ENCODE peak calls at places on chromosome 16, in nine cellular contexts. M, J, B, Y, L, E, C, V and F are unnamed samples.

GRCh38 chr16:2039286-2040030 is 8.2 kb downstream of the NTHL1 start:
- DNase-seq in M (no peak), J (no peak), B (no peak), Y (no peak), L (no peak), E (no peak), C (peak; percentile 86), V (peak; percentile 64), F (peak; percentile 87)

GRCh38 chr16:892536-893255 is 78.1 kb downstream of the LMF1 start:
- DNase-seq in M (no peak), J (no peak), B (no peak), Y (peak; percentile 11), L (no peak), E (peak; percentile 60), C (no peak), V (no peak), F (no peak)

GRCh38 chr16:71254832-71255560 is 24.5 kb upstream of the HYDIN start:
- DNase-seq in M (no peak), J (peak; percentile 8), B (no peak), Y (no peak), L (no peak), E (no peak), C (no peak), V (no peak), F (no peak)

GRCh38 chr16:74141015-74141414 is 155.6 kb upstream of the PSMD7 start:
- DNase-seq in M (no peak), J (no peak), B (no peak), Y (no peak), L (no peak), E (no peak), C (no peak), V (no peak), F (no peak)

GRCh38 chr16:3690991-3691720 is 26.2 kb downstream of the TRAP1 start:
- DNase-seq in M (no peak), J (no peak), B (peak; percentile 70), Y (peak; percentile 4), L (no peak), E (no peak), C (no peak), V (no peak), F (peak; percentile 30)

GRCh38 chr16:69930117-69930776 is 20.9 kb upstream of the CLEC18A start:
- DNase-seq in M (no peak), J (peak; percentile 68), B (peak; percentile 82), Y (peak; percentile 76), L (peak; percentile 52), E (peak; percentile 84), C (peak; percentile 43), V (no peak), F (peak; percentile 58)

GRCh38 chr16:57844416-57845030 is 42.2 kb upstream of the KIFC3 start:
- DNase-seq in M (no peak), J (no peak), B (no peak), Y (no peak), L (no peak), E (no peak), C (no peak), V (no peak), F (peak; percentile 35)

GRCh38 chr16:81315271-81316175 is 761 bp downstream of the GAN start:
- DNase-seq in M (peak; percentile 64), J (peak; percentile 59), B (peak; percentile 88), Y (peak; percentile 26), L (peak; percentile 26), E (peak; percentile 62), C (peak; percentile 54), V (peak; percentile 60), F (peak; percentile 71)

GRCh38 chr16:72015124-72015523 is 6.6 kb downstream of the DHODH start:
- DNase-seq in M (no peak), J (no peak), B (no peak), Y (no peak), L (no peak), E (no peak), C (no peak), V (no peak), F (no peak)

GRCh38 chr16:13342675-13343074 is 441.3 kb downstream of the SHISA9 start:
- DNase-seq in M (no peak), J (no peak), B (no peak), Y (no peak), L (no peak), E (no peak), C (no peak), V (no peak), F (no peak)

GRCh38 chr16:17459903-17460521 is 10.7 kb downstream of the XYLT1 start:
- DNase-seq in M (no peak), J (peak; percentile 92), B (no peak), Y (no peak), L (no peak), E (no peak), C (no peak), V (no peak), F (no peak)

GRCh38 chr16:80804451-80805383 is at the start of gene CDYL2:
- DNase-seq in M (no peak), J (peak; percentile 53), B (peak; percentile 74), Y (no peak), L (peak; percentile 48), E (no peak), C (peak; percentile 43), V (no peak), F (no peak)

GRCh38 chr16:80614908-80615696 is 74.3 kb downstream of the DYNLRB2 start:
- DNase-seq in M (no peak), J (no peak), B (no peak), Y (peak; percentile 77), L (no peak), E (no peak), C (no peak), V (no peak), F (no peak)

GRCh38 chr16:8878523-8878911 is 3.6 kb upstream of the LITAFD start:
- DNase-seq in M (no peak), J (no peak), B (no peak), Y (peak; percentile 81), L (no peak), E (no peak), C (no peak), V (peak; percentile 58), F (no peak)

GRCh38 chr16:8882041-8882617 is at the start of gene LITAFD:
- DNase-seq in M (no peak), J (no peak), B (no peak), Y (no peak), L (no peak), E (no peak), C (no peak), V (no peak), F (no peak)

GRCh38 chr16:8877894-8878522 is 4.1 kb upstream of the LITAFD start:
- DNase-seq in M (no peak), J (no peak), B (no peak), Y (no peak), L (no peak), E (no peak), C (no peak), V (no peak), F (no peak)

GRCh38 chr16:8882725-8883377 is 700 bp downstream of the LITAFD start:
- DNase-seq in M (no peak), J (no peak), B (no peak), Y (no peak), L (no peak), E (no peak), C (no peak), V (no peak), F (no peak)

GRCh38 chr16:8880839-8881510 is 1.2 kb upstream of the LITAFD start:
- DNase-seq in M (no peak), J (no peak), B (no peak), Y (no peak), L (no peak), E (no peak), C (no peak), V (no peak), F (no peak)
- H3K4me1 ChIP-seq in M (peaks cover 25% of the 10 kb centered on the region), J (peaks cover 14% of the 10 kb centered on the region), B (no peaks in the 10 kb centered on the region), Y (no peaks in the 10 kb centered on the region), L (no peaks in the 10 kb centered on the region), E (no peaks in the 10 kb centered on the region), C (no peaks in the 10 kb centered on the region), V (no peaks in the 10 kb centered on the region), F (peaks cover 8% of the 10 kb centered on the region)

GRCh38 chr16:83231771-83232170 is 576.0 kb upstream of the HSBP1 start:
- DNase-seq in M (no peak), J (no peak), B (no peak), Y (no peak), L (no peak), E (no peak), C (no peak), V (no peak), F (no peak)
- H3K27ac ChIP-seq in M (no peak overlapping the region), J (no peak overlapping the region), B (no peak overlapping the region), Y (no peak overlapping the region), L (no peak overlapping the region), E (no peak overlapping the region), C (no peak overlapping the region), V (no peak overlapping the region), F (no peak overlapping the region)

GRCh38 chr16:75455677-75456076 is 8.8 kb downstream of the TMEM170A start:
- DNase-seq in M (no peak), J (no peak), B (no peak), Y (no peak), L (no peak), E (no peak), C (no peak), V (no peak), F (no peak)
- H3K4me1 ChIP-seq in M (no peaks in the 10 kb centered on the region), J (no peaks in the 10 kb centered on the region), B (peaks cover 2% of the 10 kb centered on the region), Y (peaks cover 2% of the 10 kb centered on the region), L (no peaks in the 10 kb centered on the region), E (peaks cover 26% of the 10 kb centered on the region), C (no peaks in the 10 kb centered on the region), V (no peaks in the 10 kb centered on the region), F (no peaks in the 10 kb centered on the region)

GRCh38 chr16:87119168-87119567 is 198.0 kb downstream of the C16orf95 start:
- DNase-seq in M (no peak), J (no peak), B (no peak), Y (no peak), L (no peak), E (no peak), C (no peak), V (no peak), F (no peak)

GRCh38 chr16:87123356-87124001 is 193.7 kb downstream of the C16orf95 start:
- DNase-seq in M (peak; percentile 22), J (no peak), B (no peak), Y (no peak), L (no peak), E (no peak), C (no peak), V (no peak), F (peak; percentile 48)

GRCh38 chr16:87119748-87120147 is 197.4 kb downstream of the C16orf95 start:
- DNase-seq in M (no peak), J (no peak), B (no peak), Y (no peak), L (no peak), E (no peak), C (no peak), V (no peak), F (no peak)

GRCh38 chr16:87125206-87126155 is 191.7 kb downstream of the C16orf95 start:
- DNase-seq in M (no peak), J (no peak), B (no peak), Y (no peak), L (no peak), E (no peak), C (no peak), V (no peak), F (no peak)

GRCh38 chr16:87121816-87122215 is 195.4 kb downstream of the C16orf95 start:
- DNase-seq in M (no peak), J (no peak), B (no peak), Y (no peak), L (no peak), E (no peak), C (no peak), V (no peak), F (no peak)
- H3K27ac ChIP-seq in M (no peak overlapping the region), J (no peak overlapping the region), B (no peak overlapping the region), Y (no peak overlapping the region), L (no peak overlapping the region), E (no peak overlapping the region), C (no peak overlapping the region), V (no peak overlapping the region), F (no peak overlapping the region)